ENCODE peak calls at places on chromosomes 4 and X, in four cellular contexts. H is K562, N is HL-60, U is GM12878. B is an unnamed sample.

GRCh38 chrX:25049347-25049746 is 33.6 kb upstream of the ARX start:
- DNase-seq in N (no peak), U (no peak), H (peak; percentile 3), B (no peak)

GRCh38 chrX:139828830-139829229 is 104.0 kb downstream of the ATP11C start:
- DNase-seq in U (no peak), H (no peak), N (no peak), B (no peak)

GRCh38 chrX:134732676-134733075 is 74.4 kb upstream of the PLAC1 start:
- DNase-seq in U (no peak), N (no peak), H (no peak), B (no peak)

GRCh38 chr4:13922459-13922858 is 294.9 kb upstream of the BOD1L1 start:
- DNase-seq in N (no peak), U (no peak), H (no peak), B (no peak)

GRCh38 chr4:118587116-118587869 is 97.9 kb upstream of the METTL14 start:
- DNase-seq in N (no peak), U (no peak), H (no peak), B (no peak)

GRCh38 chr4:38204317-38205060 is 244.3 kb downstream of the PTTG2 start:
- DNase-seq in H (no peak), U (no peak), N (no peak), B (no peak)

GRCh38 chr4:55925235-55925634 is 23.5 kb upstream of the CEP135 start:
- DNase-seq in U (no peak), N (no peak), H (peak; percentile 13), B (no peak)

GRCh38 chr4:77159798-77160197 is 2.8 kb downstream of the CCNG2 start:
- DNase-seq in U (no peak), N (no peak), H (no peak), B (no peak)

GRCh38 chr4:137994858-137995257 is 247.3 kb downstream of the SLC7A11 start:
- DNase-seq in H (no peak), U (no peak), N (no peak), B (no peak)

GRCh38 chr4:107708225-107708624 is 11.8 kb downstream of the PAPSS1 start:
- DNase-seq in U (no peak), N (no peak), H (no peak), B (no peak)

GRCh38 chr4:5940470-5941203 is 47.8 kb upstream of the CRMP1 start:
- DNase-seq in H (peak; percentile 56), N (no peak), U (no peak), B (no peak)

GRCh38 chrX:56802921-56803848 is 74.1 kb downstream of the NBDY start:
- DNase-seq in N (no peak), H (peak; percentile 63), U (peak; percentile 77), B (no peak)

DNA sequence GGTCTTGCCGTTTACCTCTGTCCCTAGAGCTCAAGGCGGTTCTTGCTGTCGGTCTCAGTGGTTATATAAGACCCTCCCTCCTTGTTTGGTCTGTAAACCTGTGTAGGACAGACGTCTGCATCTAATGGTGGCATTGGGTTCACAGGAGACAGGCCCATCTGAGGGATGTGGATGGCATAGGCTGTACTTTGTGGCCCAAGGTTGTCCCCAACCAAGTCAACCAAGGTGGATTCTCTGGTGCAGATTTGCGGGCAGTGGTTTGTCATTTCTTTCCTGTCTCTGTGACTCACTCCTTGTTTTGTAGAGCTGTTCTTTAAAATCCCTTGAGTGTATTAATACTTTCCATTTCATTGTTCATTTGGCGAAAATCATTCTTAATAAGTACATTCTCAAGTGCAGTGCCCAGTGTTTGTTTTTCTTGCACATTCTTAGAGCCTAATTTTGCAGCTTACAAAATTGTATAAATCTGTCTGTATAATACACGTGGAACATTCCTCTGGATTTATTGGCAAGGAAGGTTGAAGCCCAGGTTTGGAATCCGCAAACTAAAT is 68.0 kb upstream of the TLR2 start:
- DNase-seq in N (no peak), U (no peak), H (no peak), B (no peak)
- TF ChIP-seq SPI1 in N (no peak), U (no peak), H (no peak), B (no peak)

DNA sequence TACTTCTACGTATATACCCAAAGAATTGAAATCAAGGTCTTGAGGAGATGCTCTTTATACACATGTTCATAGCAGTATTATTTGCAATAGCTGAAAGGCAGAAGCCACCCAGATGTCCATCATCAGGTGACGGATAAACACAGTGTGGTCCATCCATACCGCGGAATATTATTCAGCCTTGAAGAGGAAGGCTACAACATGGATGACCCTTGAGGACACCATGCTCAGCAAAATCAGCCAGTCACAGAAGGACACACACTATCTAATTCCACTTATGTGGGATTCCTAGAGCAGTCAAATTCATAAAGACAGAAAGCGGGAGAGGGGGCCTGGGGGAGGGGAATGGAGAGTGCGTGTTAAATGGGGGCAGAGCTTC is 44.5 kb downstream of the RGS12 start:
- DNase-seq in N (no peak), U (no peak), H (no peak), B (no peak)
- TF ChIP-seq SPI1 in N (no peak), U (no peak), H (no peak), B (no peak)

DNA sequence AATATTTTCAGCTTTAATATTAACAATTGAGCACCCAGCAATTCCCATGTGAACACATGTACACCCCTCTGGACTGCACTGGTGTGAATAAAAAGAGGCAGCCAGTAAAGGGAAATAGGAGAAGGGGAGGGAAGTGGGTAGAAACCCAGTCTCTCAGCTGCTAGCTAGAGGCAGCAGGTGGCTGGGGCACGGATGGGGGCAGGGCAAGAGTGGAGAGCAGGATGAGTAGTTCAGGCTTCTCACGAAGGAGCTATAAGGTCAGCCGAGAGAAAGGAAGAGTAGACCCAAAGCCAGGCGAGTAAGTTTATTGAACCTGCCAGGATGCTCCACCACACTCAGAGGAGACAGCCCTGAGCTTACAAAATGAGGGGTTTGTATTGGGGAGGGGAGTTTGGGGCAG is 184.8 kb upstream of the MTMR8 start:
- DNase-seq in U (no peak), H (no peak), N (no peak), B (no peak)
- TF ChIP-seq SPI1 in U (no peak), H (no peak), N (no peak), B (no peak)

DNA sequence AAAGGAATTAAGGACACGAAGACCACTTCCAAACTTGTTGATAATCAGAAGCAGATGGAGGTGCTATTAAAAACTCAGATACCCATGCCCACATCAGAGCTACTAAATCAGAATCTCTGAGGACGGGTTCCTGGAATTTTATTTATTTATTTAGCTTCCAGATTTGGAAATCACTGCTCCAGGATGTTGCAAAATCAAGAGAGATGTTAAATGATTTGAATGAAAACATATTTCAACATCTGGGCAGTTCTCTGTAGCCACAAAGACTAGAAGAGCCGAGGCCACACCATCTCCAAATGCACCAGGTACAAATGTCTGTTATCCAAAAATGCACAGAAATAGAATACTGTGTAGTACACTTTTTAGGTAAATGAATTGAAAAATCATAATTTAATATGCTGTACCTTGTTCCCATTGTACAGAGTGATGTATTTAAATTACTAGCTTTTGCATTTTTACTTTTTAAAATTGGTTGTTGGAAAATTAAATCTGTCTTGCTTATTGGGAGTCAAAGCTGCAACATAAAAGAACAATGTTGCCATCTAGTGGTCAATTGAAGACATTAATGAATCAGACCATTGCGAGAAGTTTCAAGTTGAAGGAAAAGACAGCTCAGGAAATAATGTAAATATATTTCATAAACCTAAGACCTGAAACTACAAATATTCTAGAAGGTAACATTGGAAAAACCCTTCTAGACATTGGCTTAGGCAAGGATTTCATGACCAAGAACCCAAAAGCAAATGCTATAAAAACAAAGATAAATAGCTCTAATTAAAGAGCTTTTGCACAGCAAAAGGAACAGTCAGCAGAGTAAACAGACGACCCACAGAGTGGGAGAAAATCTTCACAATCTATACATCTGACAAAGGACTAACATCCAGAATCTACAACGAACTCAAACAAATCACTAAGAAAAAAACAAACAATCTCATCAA is 151.3 kb upstream of the TTC29 start:
- DNase-seq in N (peak; percentile 8), H (peak; percentile 38), U (no peak), B (no peak)
- TF ChIP-seq SPI1 in N (no peak), H (no peak), U (no peak), B (no peak)